ENCODE peak calls at places on chromosomes 13 and 19, in seven cellular contexts. Z is effector memory CD4-positive, alpha-beta T cell; Y is heart left ventricle; X is psoas muscle; U is AG04450; J is astrocyte; N is right atrium auricular region. S is an unnamed sample.
A peak's percentile ranks its signal among the peaks of the same experiment; 100 is the strongest.

GRCh38 chr13:92804346-92804745 is 422.3 kb upstream of the GPC6 start:
- DNase-seq in Z (no peak), Y (no peak), X (no peak), U (no peak), J (peak; percentile 80), N (no peak), S (no peak)

GRCh38 chr19:3507371-3508120 is 1.4 kb downstream of the FZR1 start:
- DNase-seq in Z (peak; percentile 46), Y (no peak), X (no peak), U (no peak), J (no peak), N (peak; percentile 61), S (no peak)

GRCh38 chr19:55146078-55146647 is 2.8 kb downstream of the TNNT1 start:
- DNase-seq in Z (no peak), Y (no peak), X (no peak), U (no peak), J (no peak), N (no peak), S (no peak)

GRCh38 chr19:3604227-3604986 is 2.3 kb downstream of the TBXA2R start:
- DNase-seq in Z (no peak), Y (no peak), X (no peak), U (no peak), J (no peak), N (no peak), S (peak; percentile 88)

GRCh38 chr13:104759069-104759468 is 1692.9 kb upstream of the SLC10A2 start:
- DNase-seq in Z (no peak), Y (no peak), X (no peak), U (no peak), J (no peak), N (no peak), S (no peak)

GRCh38 chr13:32911506-32911905 is 104.7 kb upstream of the KL start:
- DNase-seq in Z (no peak), Y (no peak), X (no peak), U (no peak), J (no peak), N (no peak), S (no peak)

GRCh38 chr19:39246951-39247669 is 1.5 kb downstream of the IFNL4 start:
- DNase-seq in Z (no peak), Y (no peak), X (no peak), U (no peak), J (no peak), N (no peak), S (no peak)

GRCh38 chr13:48772908-48773307 is 119.2 kb downstream of the CYSLTR2 start:
- DNase-seq in Z (no peak), Y (no peak), X (no peak), U (no peak), J (no peak), N (no peak), S (no peak)

GRCh38 chr19:9939301-9939913 is 3.1 kb upstream of the OLFM2 start:
- DNase-seq in Z (no peak), Y (no peak), X (no peak), U (no peak), J (no peak), N (no peak), S (no peak)

GRCh38 chr13:76991432-76991795 is 467 bp upstream of the CLN5 start:
- DNase-seq in Z (peak; percentile 81), Y (peak; percentile 44), X (peak; percentile 67), U (no peak), J (no peak), N (no peak), S (peak; percentile 62)

GRCh38 chr19:32809754-32810153 is 59.8 kb downstream of the SLC7A9 start:
- DNase-seq in Z (no peak), Y (no peak), X (no peak), U (no peak), J (no peak), N (no peak), S (no peak)

GRCh38 chr13:113652404-113653263 is 5.4 kb downstream of the ATP4B start:
- DNase-seq in Z (no peak), Y (peak; percentile 13), X (peak; percentile 47), U (no peak), J (no peak), N (no peak), S (peak; percentile 34)

GRCh38 chr19:11463391-11463790 is 17.5 kb downstream of the ELAVL3 start:
- DNase-seq in Z (no peak), Y (no peak), X (no peak), U (no peak), J (no peak), N (no peak), S (no peak)

GRCh38 chr19:43290568-43291359 is 21.4 kb upstream of the PSG9 start:
- DNase-seq in Z (no peak), Y (no peak), X (no peak), U (no peak), J (no peak), N (no peak), S (no peak)
- H3K9me3 ChIP-seq in Z (peaks cover 9% of the 10 kb centered on the region), Y (no peaks in the 10 kb centered on the region), X (peaks cover 21% of the 10 kb centered on the region), U (peaks cover 6% of the 10 kb centered on the region), J (peaks cover 8% of the 10 kb centered on the region), N (peaks cover 10% of the 10 kb centered on the region), S (peaks cover 5% of the 10 kb centered on the region)

DNA sequence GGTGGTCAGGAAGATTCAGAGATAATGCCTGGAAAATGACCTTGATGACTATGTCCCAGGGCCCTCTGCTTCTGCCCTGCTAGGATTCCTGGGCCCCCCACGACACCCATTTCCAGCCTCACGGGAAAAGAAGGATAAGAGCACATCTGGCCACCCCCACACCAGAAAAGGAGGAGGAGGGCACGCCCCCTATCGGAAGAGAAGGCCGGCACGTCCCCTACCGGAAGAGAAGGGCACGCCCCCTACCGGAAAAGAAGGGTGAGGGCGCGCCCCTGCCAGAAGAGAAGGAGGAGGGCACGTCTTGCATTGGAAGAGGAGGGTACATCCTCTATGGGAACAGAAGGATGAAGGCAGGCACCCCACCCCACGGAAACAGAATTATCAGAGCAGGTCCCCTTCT is 84.3 kb downstream of the IER2 start:
- DNase-seq in Z (peak; percentile 3), Y (no peak), X (peak; percentile 72), U (no peak), J (no peak), N (no peak), S (no peak)
- H3K4me3 ChIP-seq in Z (peak overlapping the region; percentile 32), Y (no peak overlapping the region), X (no peak overlapping the region), U (no peak overlapping the region), J (no peak overlapping the region), N (no peak overlapping the region), S (no peak overlapping the region)

GRCh38 chr19:56664511-56664910 is 7.0 kb downstream of the ZNF835 start:
- DNase-seq in Z (no peak), Y (no peak), X (no peak), U (no peak), J (no peak), N (no peak), S (no peak)
- H3K9me3 ChIP-seq in Z (no peaks in the 10 kb centered on the region), Y (no peaks in the 10 kb centered on the region), X (peaks cover 4% of the 10 kb centered on the region), U (peaks cover 92% of the 10 kb centered on the region), J (peaks cover 7% of the 10 kb centered on the region), N (no peaks in the 10 kb centered on the region), S (peaks cover 2% of the 10 kb centered on the region)

GRCh38 chr19:42424345-42424707 is 2.9 kb downstream of the LIPE start:
- DNase-seq in Z (no peak), Y (no peak), X (no peak), U (no peak), J (no peak), N (no peak), S (no peak)
- H3K4me3 ChIP-seq in Z (peak overlapping the region; percentile 80), Y (no peak overlapping the region), X (peak overlapping the region; percentile 61), U (peak overlapping the region; percentile 74), J (peak overlapping the region; percentile 68), N (no peak overlapping the region), S (no peak overlapping the region)

S was measured in aorta.